ENCODE peak calls at places on chromosomes 1 and 21, in four cellular contexts. T is uterus, J is Peyer's patch, F is neural progenitor cell. B is an unnamed sample. For H3K36me3, the result is how much of the 10 kb centered on the place peaks cover.

GRCh38 chr21:46100020-46100419 is 2.1 kb downstream of the COL6A2 start:
- DNase-seq in T (no peak), J (no peak), F (no peak), B (no peak)

GRCh38 chr1:243979396-243979795 is 71.7 kb upstream of the ZBTB18 start:
- DNase-seq in T (no peak), J (no peak), F (no peak), B (no peak)

GRCh38 chr1:196114193-196114592 is 494.0 kb downstream of the KCNT2 start:
- DNase-seq in T (no peak), J (no peak), F (no peak), B (no peak)

GRCh38 chr1:10968411-10968826 is 44.0 kb upstream of the TARDBP start:
- DNase-seq in T (no peak), J (peak), F (no peak), B (peak)

GRCh38 chr1:206708058-206708457 is 23.4 kb downstream of the MAPKAPK2 start:
- DNase-seq in T (no peak), J (peak), F (no peak), B (no peak)

GRCh38 chr21:28627691-28628090 is 365.0 kb downstream of the LTN1 start:
- DNase-seq in T (no peak), J (no peak), F (no peak), B (no peak)

GRCh38 chr21:44870748-44871495 is 2.6 kb downstream of the PTTG1IP start:
- DNase-seq in T (no peak), J (no peak), F (no peak), B (peak)

GRCh38 chr1:5815716-5816115 is 176.5 kb downstream of the NPHP4 start:
- DNase-seq in T (no peak), J (no peak), F (no peak), B (no peak)

GRCh38 chr1:168783424-168783823 is 54.4 kb upstream of the DPT start:
- DNase-seq in T (no peak), J (no peak), F (no peak), B (no peak)

GRCh38 chr1:62259551-62259950 is 59.7 kb downstream of the KANK4 start:
- DNase-seq in T (no peak), J (no peak), F (no peak), B (no peak)

GRCh38 chr21:34792504-34793089 is 123.8 kb downstream of the CLIC6 start:
- DNase-seq in T (no peak), J (no peak), F (no peak), B (no peak)

GRCh38 chr1:224392411-224393249 is 36.0 kb downstream of the CNIH4 start:
- DNase-seq in T (no peak), J (no peak), F (no peak), B (no peak)

GRCh38 chr1:199766219-199766792 is 261.2 kb upstream of the NR5A2 start:
- DNase-seq in T (no peak), J (no peak), F (no peak), B (no peak)

GRCh38 chr1:8790987-8791386 is 26.5 kb downstream of the RERE start:
- DNase-seq in T (no peak), J (no peak), F (no peak), B (no peak)

GRCh38 chr1:226144045-226144444 is 42.5 kb downstream of the ACBD3 start:
- DNase-seq in T (no peak), J (no peak), F (no peak), B (no peak)

GRCh38 chr1:226148121-226148648 is 38.4 kb downstream of the ACBD3 start:
- DNase-seq in T (no peak), J (no peak), F (no peak), B (no peak)

GRCh38 chr1:226154593-226154992 is 31.9 kb downstream of the ACBD3 start:
- DNase-seq in T (no peak), J (no peak), F (no peak), B (no peak)

GRCh38 chr1:226149806-226150205 is 36.7 kb downstream of the ACBD3 start:
- DNase-seq in T (no peak), J (no peak), F (no peak), B (no peak)
- H3K36me3 ChIP-seq in T (under half), J (half or more), F (under half), B (under half)

DNA sequence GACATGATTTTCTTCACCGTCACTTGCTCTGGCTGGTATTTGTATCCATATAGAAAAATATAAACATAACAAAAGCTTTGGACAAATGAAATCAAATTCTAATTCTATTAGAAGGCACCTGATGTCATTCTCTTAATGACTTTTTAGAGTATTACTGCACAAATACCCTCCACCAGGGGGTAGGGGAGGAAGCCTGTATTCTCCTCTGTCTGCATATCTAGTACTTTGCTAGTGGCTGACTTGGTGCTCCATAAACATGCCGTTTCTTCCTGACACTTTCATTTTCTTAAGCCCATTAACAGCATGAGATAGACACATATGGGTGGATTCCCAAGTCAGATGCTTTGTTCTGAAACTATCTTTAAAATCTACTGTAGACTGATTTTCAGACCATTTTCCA is 20.6 kb upstream of the KCNJ15 start:
- DNase-seq in T (no peak), J (no peak), F (no peak), B (no peak)
- TF ChIP-seq CTCF in T (no peak), J (no peak), F (no peak), B (no peak)

GRCh38 chr1:210841926-210842625 is 291.9 kb downstream of the KCNH1 start:
- DNase-seq in T (no peak), J (no peak), F (no peak), B (no peak)
- H3K27ac ChIP-seq in T (no peak), J (no peak), F (no peak), B (no peak)

GRCh38 chr1:240646861-240647260 is 34.9 kb upstream of the GREM2 start:
- DNase-seq in T (no peak), J (no peak), F (no peak), B (no peak)
- H3K36me3 ChIP-seq in T (under half), J (under half), F (under half), B (under half)

DNA sequence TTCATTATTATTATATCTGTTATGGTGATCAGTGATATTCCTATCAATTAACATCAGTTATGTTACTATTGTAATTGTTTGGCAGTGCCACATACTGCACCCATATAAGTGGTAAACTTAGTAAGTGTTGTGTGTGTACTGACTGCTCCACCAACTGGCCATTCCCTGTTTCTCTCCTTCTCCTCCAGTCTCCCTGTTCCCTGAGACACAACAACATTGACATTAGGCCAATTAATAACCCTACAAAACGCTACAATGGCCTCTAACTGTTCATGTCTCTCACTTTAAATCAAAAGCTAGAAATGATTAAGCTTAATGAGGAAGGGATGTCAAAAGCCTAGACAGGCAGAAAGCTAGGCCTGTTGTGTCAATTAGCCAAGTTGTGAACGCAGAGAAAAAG is 6.6 kb upstream of the THRAP3 start:
- DNase-seq in T (no peak), J (no peak), F (no peak), B (no peak)
- TF ChIP-seq CTCF in T (no peak), J (no peak), F (peak), B (no peak)